ENCODE peak calls at places on chromosomes 1 and 21, in ten cellular contexts. H, S, D, V, C, F, R, G, U and M are unnamed samples.

GRCh38 chr21:42347601-42348327 is 3.0 kb downstream of the TFF2 start:
- DNase-seq in S (no peak), D (no peak), C (no peak), U (no peak), R (no peak), H (no peak), V (no peak), F (no peak), G (no peak), M (no peak)

GRCh38 chr1:53075761-53076163 is 13.7 kb downstream of the PODN start:
- DNase-seq in D (no peak), C (no peak), V (no peak), S (no peak), R (no peak), H (no peak), G (no peak), F (no peak), U (no peak), M (no peak)

GRCh38 chr1:213014642-213015041 is 1.0 kb downstream of the ANGEL2 start:
- DNase-seq in S (peak), V (no peak), D (peak), H (no peak), C (peak), U (peak), F (peak), R (no peak), G (no peak), M (no peak)

GRCh38 chr1:241090798-241091197 is 266.2 kb downstream of the RGS7 start:
- DNase-seq in G (no peak), D (no peak), S (no peak), F (no peak), C (no peak), H (no peak), V (no peak), R (no peak), U (no peak), M (no peak)

GRCh38 chr1:44489481-44489880 is 84.4 kb downstream of the RNF220 start:
- DNase-seq in V (no peak), D (no peak), F (no peak), G (no peak), H (no peak), U (no peak), S (peak), C (peak), R (no peak), M (no peak)

GRCh38 chr1:53616511-53616910 is 122.5 kb downstream of the GLIS1 start:
- DNase-seq in S (no peak), H (no peak), F (no peak), U (no peak), V (no peak), R (no peak), G (no peak), C (no peak), D (no peak), M (no peak)

GRCh38 chr1:39335278-39335677 is 130.8 kb downstream of the MACF1 start:
- DNase-seq in S (no peak), G (no peak), U (peak), D (no peak), F (no peak), R (no peak), C (peak), H (no peak), V (no peak), M (no peak)

GRCh38 chr1:94753171-94753972 is 66.8 kb upstream of the SLC44A3 start:
- DNase-seq in G (no peak), S (peak), U (no peak), D (peak), H (no peak), C (peak), F (no peak), R (peak), V (no peak), M (no peak)

GRCh38 chr1:113875714-113876113 is 4.2 kb upstream of the PTPN22 start:
- DNase-seq in R (no peak), C (no peak), G (no peak), S (no peak), U (no peak), H (no peak), F (no peak), V (no peak), D (no peak), M (no peak)

GRCh38 chr1:77759090-77760028 is at the start of gene USP33:
- DNase-seq in S (peak), H (peak), U (peak), R (peak), V (peak), C (peak), G (peak), D (peak), F (peak), M (peak)

GRCh38 chr1:186595969-186596368 is 84.3 kb downstream of the PTGS2 start:
- DNase-seq in S (peak), G (no peak), F (no peak), H (no peak), D (no peak), R (no peak), C (no peak), U (no peak), V (no peak), M (no peak)

GRCh38 chr1:25360596-25361581 is 22.8 kb downstream of the TMEM50A start:
- DNase-seq in V (no peak), F (no peak), C (peak), H (no peak), S (peak), U (peak), R (peak), D (no peak), G (no peak), M (no peak)

GRCh38 chr1:88800382-88801051 is 90.8 kb downstream of the GTF2B start:
- DNase-seq in C (peak), F (peak), G (no peak), H (no peak), D (peak), R (peak), U (peak), S (peak), V (no peak), M (no peak)

GRCh38 chr1:37480125-37480466 is 5.7 kb downstream of the ZC3H12A start:
- DNase-seq in R (no peak), H (no peak), S (no peak), G (no peak), F (no peak), D (no peak), C (no peak), U (no peak), V (no peak), M (no peak)
- H3K4me3 ChIP-seq in R (peak), H (peak), S (no peak), G (peak), F (no peak), D (peak), C (peak), U (peak), V (no peak), M (peak)

GRCh38 chr1:168365719-168366474 is 85.2 kb downstream of the TBX19 start:
- DNase-seq in C (no peak), V (no peak), D (peak), F (peak), S (no peak), G (no peak), R (no peak), U (no peak), H (no peak), M (no peak)
- TF ChIP-seq CTCF in C (no peak), V (no peak), D (no peak), F (peak), S (no peak), G (no peak), R (peak), U (no peak), H (no peak), M (peak)

GRCh38 chr1:236759252-236759859 is 35.7 kb upstream of the MTR start:
- DNase-seq in C (peak), D (peak), U (peak), H (no peak), F (peak), V (no peak), R (no peak), S (peak), G (peak), M (no peak)
- H3K4me3 ChIP-seq in C (no peak), D (no peak), U (no peak), H (no peak), F (no peak), V (no peak), R (no peak), S (no peak), G (no peak), M (no peak)

GRCh38 chr1:7961199-7962010 is at the start of gene PARK7:
- DNase-seq in S (peak), C (peak), R (peak), G (peak), H (peak), F (peak), U (peak), D (peak), V (peak), M (peak)
- TF ChIP-seq CTCF in S (peak), C (peak), R (peak), G (peak), H (no peak), F (peak), U (peak), D (peak), V (no peak), M (peak)

GRCh38 chr1:145997156-145998023 is 1.0 kb upstream of the TXNIP start:
- DNase-seq in H (no peak), U (no peak), V (peak), C (no peak), G (no peak), R (peak), D (peak), F (no peak), S (no peak), M (no peak)
- H3K4me3 ChIP-seq in H (peak), U (peak), V (no peak), C (peak), G (peak), R (peak), D (peak), F (peak), S (peak), M (peak)

GRCh38 chr1:9844746-9845145 is 21.0 kb upstream of the CLSTN1 start:
- DNase-seq in R (no peak), C (no peak), F (no peak), G (no peak), U (no peak), S (no peak), D (no peak), V (no peak), H (no peak), M (no peak)

GRCh38 chr1:9846611-9847171 is 22.9 kb upstream of the CLSTN1 start:
- DNase-seq in U (no peak), G (no peak), S (no peak), C (no peak), F (no peak), D (no peak), R (no peak), H (no peak), V (peak), M (no peak)

GRCh38 chr1:9845914-9846313 is 22.1 kb upstream of the CLSTN1 start:
- DNase-seq in S (no peak), R (no peak), U (no peak), V (peak), G (no peak), F (no peak), H (no peak), D (no peak), C (no peak), M (no peak)

GRCh38 chr1:9848022-9848421 is 24.3 kb upstream of the CLSTN1 start:
- DNase-seq in H (no peak), R (no peak), D (no peak), G (no peak), V (no peak), S (no peak), F (peak), C (no peak), U (no peak), M (no peak)

DNA sequence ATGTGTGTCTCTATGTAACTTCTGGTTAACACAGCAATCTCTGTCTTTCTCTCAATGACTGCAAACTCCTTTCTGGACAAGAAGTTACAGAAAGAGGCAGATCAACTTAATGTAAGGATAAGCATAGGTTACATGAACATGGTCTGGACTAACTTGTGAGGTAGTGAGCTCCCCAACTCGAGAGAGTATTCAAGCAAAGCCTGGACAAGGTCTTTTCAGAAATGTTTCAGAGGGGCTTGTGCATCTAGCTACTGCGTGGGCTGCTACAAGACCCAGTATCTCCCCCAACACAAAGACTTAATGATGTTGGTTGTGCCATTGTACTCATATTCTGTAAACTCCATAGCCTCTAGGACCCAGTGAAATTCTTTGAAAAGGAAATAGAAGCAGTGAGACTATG is 23.5 kb upstream of the CLSTN1 start:
- DNase-seq in H (no peak), S (no peak), F (no peak), G (no peak), C (no peak), R (no peak), D (no peak), V (no peak), U (no peak), M (no peak)
- TF ChIP-seq CTCF in H (no peak), S (no peak), F (no peak), G (no peak), C (no peak), R (no peak), D (no peak), V (no peak), U (no peak), M (no peak)

GRCh38 chr1:6389971-6390370 is 3.6 kb downstream of the ACOT7 start:
- DNase-seq in V (no peak), S (no peak), C (no peak), U (no peak), F (no peak), G (no peak), D (no peak), H (no peak), R (no peak), M (no peak)

GRCh38 chr1:6386371-6386949 is 7.1 kb downstream of the ACOT7 start:
- DNase-seq in F (peak), D (no peak), G (no peak), S (peak), U (peak), C (peak), V (no peak), H (no peak), R (no peak), M (no peak)

GRCh38 chr1:6384962-6385672 is 8.4 kb downstream of the ACOT7 start:
- DNase-seq in D (no peak), U (peak), C (peak), F (no peak), R (no peak), S (no peak), V (no peak), H (no peak), G (no peak), M (no peak)

GRCh38 chr1:6384135-6384534 is 9.4 kb downstream of the ACOT7 start:
- DNase-seq in G (no peak), U (no peak), D (no peak), V (no peak), F (no peak), H (no peak), S (no peak), C (no peak), R (no peak), M (no peak)

GRCh38 chr1:6385673-6386191 is 7.8 kb downstream of the ACOT7 start:
- DNase-seq in F (peak), S (peak), C (peak), U (peak), R (no peak), H (no peak), V (no peak), G (no peak), D (no peak), M (no peak)
- H3K4me3 ChIP-seq in F (no peak), S (no peak), C (peak), U (peak), R (no peak), H (peak), V (no peak), G (no peak), D (no peak), M (no peak)

GRCh38 chr1:9690440-9691107 is 39.0 kb downstream of the PIK3CD start:
- DNase-seq in H (no peak), S (no peak), G (no peak), U (no peak), F (no peak), C (no peak), D (no peak), R (no peak), V (no peak), M (no peak)
- TF ChIP-seq CTCF in H (no peak), S (no peak), G (no peak), U (no peak), F (no peak), C (no peak), D (no peak), R (no peak), V (no peak), M (no peak)